ENCODE peak calls at places on chromosomes 12 and 14, in four cellular contexts. R, W, A and N are unnamed samples. For H3K4me1 and H3K9me3, the result is how much of the 10 kb centered on the place peaks cover.

GRCh38 chr12:114443607-114444421 is 37.9 kb upstream of the TBX5 start:
- DNase-seq in R (no peak), W (no peak), A (no peak), N (no peak)

GRCh38 chr14:85223667-85224066 is 306.3 kb upstream of the FLRT2 start:
- DNase-seq in R (no peak), W (no peak), A (no peak), N (no peak)

GRCh38 chr14:24426912-24427536 is 2.4 kb downstream of the CBLN3 start:
- DNase-seq in R (peak), W (no peak), A (no peak), N (no peak)

GRCh38 chr14:104750658-104751057 is 2.3 kb upstream of the SIVA1 start:
- DNase-seq in R (peak), W (no peak), A (no peak), N (no peak)

GRCh38 chr12:98973395-98973794 is 328.3 kb downstream of the APAF1 start:
- DNase-seq in R (no peak), W (peak), A (no peak), N (no peak)

GRCh38 chr14:98984719-98985041 is 287.3 kb downstream of the BCL11B start:
- DNase-seq in R (no peak), W (no peak), A (peak), N (peak)

GRCh38 chr12:50625029-50625875 is 120.5 kb downstream of the DIP2B start:
- DNase-seq in R (peak), W (no peak), A (no peak), N (no peak)

GRCh38 chr14:35438910-35439713 is 34.6 kb upstream of the NFKBIA start:
- DNase-seq in R (peak), W (no peak), A (no peak), N (no peak)

GRCh38 chr14:103628684-103629502 is at the start of gene KLC1:
- DNase-seq in R (peak), W (peak), A (peak), N (peak)

GRCh38 chr12:51056242-51056641 is 8.1 kb downstream of the LETMD1 start:
- DNase-seq in R (no peak), W (peak), A (no peak), N (no peak)

GRCh38 chr14:99884834-99885648 is 91.8 kb downstream of the EML1 start:
- DNase-seq in R (peak), W (peak), A (peak), N (peak)

GRCh38 chr12:95164656-95165055 is 52.6 kb downstream of the FGD6 start:
- DNase-seq in R (no peak), W (no peak), A (no peak), N (no peak)

GRCh38 chr12:100955139-100955538 is 160.6 kb downstream of the ANO4 start:
- DNase-seq in R (no peak), W (peak), A (no peak), N (no peak)

GRCh38 chr12:47767197-47767724 is 5.8 kb upstream of the SLC48A1 start:
- DNase-seq in R (peak), W (no peak), A (peak), N (peak)

GRCh38 chr12:3077572-3078081 is 448 bp downstream of the TSPAN9 start:
- DNase-seq in R (no peak), W (no peak), A (peak), N (peak)

GRCh38 chr14:29805415-29806123 is 122.1 kb downstream of the PRKD1 start:
- DNase-seq in R (no peak), W (peak), A (no peak), N (no peak)

GRCh38 chr12:41965996-41966395 is 178.7 kb downstream of the GXYLT1 start:
- DNase-seq in R (no peak), W (no peak), A (no peak), N (no peak)

GRCh38 chr14:76050797-76051392 is 65.3 kb downstream of the IFT43 start:
- DNase-seq in R (peak), W (peak), A (peak), N (peak)

GRCh38 chr14:78088941-78089340 is 81.2 kb upstream of the NRXN3 start:
- DNase-seq in R (no peak), W (no peak), A (no peak), N (no peak)

GRCh38 chr14:52254086-52254485 is 13.4 kb upstream of the PTGDR start:
- DNase-seq in R (no peak), W (no peak), A (no peak), N (no peak)

GRCh38 chr14:80213602-80214001 is 2.3 kb upstream of the DIO2 start:
- DNase-seq in R (peak), W (peak), A (no peak), N (no peak)

GRCh38 chr14:36647827-36648753 is 13.6 kb upstream of the PAX9 start:
- DNase-seq in R (no peak), W (peak), A (no peak), N (no peak)

GRCh38 chr12:119681139-119681538 is 13.2 kb downstream of the PRKAB1 start:
- DNase-seq in R (no peak), W (no peak), A (no peak), N (no peak)

GRCh38 chr12:6067152-6067916 is 57.1 kb downstream of the VWF start:
- DNase-seq in R (no peak), W (no peak), A (no peak), N (no peak)

GRCh38 chr12:2034633-2035420 is 18.0 kb upstream of the CACNA1C start:
- DNase-seq in R (peak), W (peak), A (peak), N (peak)

GRCh38 chr12:100669922-100670321 is 96.4 kb downstream of the GAS2L3 start:
- DNase-seq in R (no peak), W (no peak), A (no peak), N (no peak)

GRCh38 chr14:29741909-29742401 is 185.7 kb downstream of the PRKD1 start:
- DNase-seq in R (no peak), W (no peak), A (no peak), N (no peak)

GRCh38 chr14:67729072-67729561 is 27.4 kb downstream of the RDH12 start:
- DNase-seq in R (no peak), W (no peak), A (no peak), N (no peak)

GRCh38 chr14:76121089-76121748 is 30.5 kb upstream of the GPATCH2L start:
- DNase-seq in R (no peak), W (no peak), A (no peak), N (no peak)

GRCh38 chr14:73785336-73785833 is 66.2 kb upstream of the PTGR2 start:
- DNase-seq in R (peak), W (peak), A (no peak), N (no peak)

GRCh38 chr14:99758121-99758871 is 34.9 kb upstream of the EML1 start:
- DNase-seq in R (no peak), W (peak), A (no peak), N (no peak)

GRCh38 chr12:32126720-32127119 is 20.1 kb downstream of the BICD1 start:
- DNase-seq in R (no peak), W (peak), A (no peak), N (no peak)

GRCh38 chr12:76085159-76085868 is 829 bp upstream of the NAP1L1 start:
- DNase-seq in R (peak), W (peak), A (peak), N (peak)

GRCh38 chr12:50825372-50825838 is 17.3 kb upstream of the TMPRSS12 start:
- DNase-seq in R (peak), W (peak), A (peak), N (peak)

GRCh38 chr14:101961011-101961721 is 3.2 kb upstream of the DYNC1H1 start:
- DNase-seq in R (peak), W (peak), A (peak), N (peak)

GRCh38 chr14:92728781-92729364 is 19.6 kb downstream of the LGMN start:
- DNase-seq in R (no peak), W (peak), A (no peak), N (no peak)

DNA sequence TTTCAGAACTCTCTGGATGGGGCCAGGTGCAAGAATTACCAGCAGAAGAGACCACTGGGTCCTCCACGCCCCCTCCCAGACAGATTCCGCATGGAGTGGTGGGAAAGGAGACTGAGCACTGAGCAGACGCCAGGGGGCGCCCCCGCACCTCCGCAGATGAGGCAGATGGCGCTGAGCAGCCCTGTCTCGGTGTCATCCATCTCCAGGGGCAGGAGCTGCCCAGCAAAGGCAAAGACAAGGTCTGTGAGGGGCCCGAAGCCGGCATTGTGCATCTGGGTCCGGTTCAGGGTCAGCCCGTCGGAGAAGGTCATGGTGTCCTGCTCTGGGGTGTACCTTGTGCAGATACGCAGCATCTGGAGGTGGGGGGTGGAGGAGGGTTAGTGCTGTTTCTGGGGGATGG is 6.3 kb upstream of the ITGB7 start:
- DNase-seq in R (peak), W (no peak), A (peak), N (peak)
- H3K4me1 ChIP-seq in R (half or more), W (under half), A (half or more), N (half or more)

DNA sequence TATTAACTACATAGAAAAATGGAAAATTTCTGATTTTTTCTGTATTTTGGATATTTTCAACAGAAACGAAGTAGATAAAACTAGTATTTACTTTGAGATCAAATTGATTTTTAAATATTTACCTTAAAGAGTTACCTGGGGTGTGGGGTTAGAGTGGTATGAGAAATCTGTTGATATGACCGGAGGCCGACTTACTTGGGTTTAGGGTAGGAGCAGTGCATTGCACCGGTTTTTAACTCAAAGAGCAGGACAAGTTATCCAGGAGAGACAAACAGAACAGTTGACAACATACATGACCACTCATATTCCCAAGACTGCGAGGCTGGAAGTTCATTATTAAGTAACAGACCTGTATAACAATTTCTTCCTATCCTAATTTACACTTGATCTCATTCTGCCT is 31.4 kb downstream of the TPH2 start:
- DNase-seq in R (no peak), W (no peak), A (no peak), N (no peak)
- H3K9me3 ChIP-seq in R (under half), W (under half), A (under half), N (under half)

GRCh38 chr12:69149262-69149661 is 90.1 kb upstream of the CPSF6 start:
- DNase-seq in R (no peak), W (no peak), A (no peak), N (no peak)

GRCh38 chr12:69150796-69151127 is 88.6 kb upstream of the CPSF6 start:
- DNase-seq in R (no peak), W (no peak), A (no peak), N (no peak)

GRCh38 chr12:69154585-69155363 is 84.6 kb upstream of the CPSF6 start:
- DNase-seq in R (peak), W (peak), A (peak), N (peak)

GRCh38 chr12:69151254-69151751 is 88.1 kb upstream of the CPSF6 start:
- DNase-seq in R (no peak), W (no peak), A (no peak), N (no peak)

GRCh38 chr12:69150083-69150795 is 89.1 kb upstream of the CPSF6 start:
- DNase-seq in R (no peak), W (no peak), A (no peak), N (no peak)
- H3K4me1 ChIP-seq in R (under half), W (under half), A (under half), N (under half)

DNA sequence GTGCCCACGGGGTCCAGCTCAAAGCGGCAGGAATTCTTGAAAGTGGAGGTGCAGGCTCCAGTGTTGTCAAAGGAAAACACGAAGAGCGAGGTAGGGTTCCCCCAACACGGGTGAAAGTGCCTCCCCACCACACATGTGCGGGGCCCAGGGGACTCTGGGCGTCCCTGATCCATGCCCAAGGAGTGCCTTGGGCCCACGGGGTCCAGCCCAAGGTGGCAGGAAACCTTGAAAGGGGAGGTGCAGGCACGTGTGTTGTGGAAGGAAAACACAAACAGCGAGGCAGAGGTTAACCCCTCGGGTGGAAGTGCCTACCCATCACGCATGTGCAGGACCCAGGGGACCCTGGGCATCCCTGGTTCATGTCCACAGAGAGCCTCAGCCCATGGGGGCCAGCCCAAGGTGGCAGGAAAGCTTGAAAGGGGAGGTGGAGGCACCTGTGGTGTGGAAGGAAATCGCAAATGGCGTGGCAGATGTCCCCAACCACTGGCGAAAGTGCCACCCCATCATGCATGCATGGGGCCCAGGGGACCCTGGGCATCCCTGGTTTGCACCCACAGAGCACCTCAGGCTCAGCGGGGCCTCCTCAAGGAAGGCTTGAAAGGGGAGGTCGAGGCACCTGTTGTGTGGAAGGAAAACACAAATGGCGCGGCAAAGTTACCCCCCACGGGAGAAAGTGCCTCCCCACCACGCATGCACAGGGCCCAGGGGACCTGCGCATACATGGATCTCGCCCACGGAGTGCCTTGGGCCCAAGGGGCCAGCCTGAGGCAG is 584.6 kb downstream of the ALG10 start:
- DNase-seq in R (no peak), W (no peak), A (no peak), N (no peak)
- H3K9me3 ChIP-seq in R (under half), W (under half), A (under half), N (under half)

DNA sequence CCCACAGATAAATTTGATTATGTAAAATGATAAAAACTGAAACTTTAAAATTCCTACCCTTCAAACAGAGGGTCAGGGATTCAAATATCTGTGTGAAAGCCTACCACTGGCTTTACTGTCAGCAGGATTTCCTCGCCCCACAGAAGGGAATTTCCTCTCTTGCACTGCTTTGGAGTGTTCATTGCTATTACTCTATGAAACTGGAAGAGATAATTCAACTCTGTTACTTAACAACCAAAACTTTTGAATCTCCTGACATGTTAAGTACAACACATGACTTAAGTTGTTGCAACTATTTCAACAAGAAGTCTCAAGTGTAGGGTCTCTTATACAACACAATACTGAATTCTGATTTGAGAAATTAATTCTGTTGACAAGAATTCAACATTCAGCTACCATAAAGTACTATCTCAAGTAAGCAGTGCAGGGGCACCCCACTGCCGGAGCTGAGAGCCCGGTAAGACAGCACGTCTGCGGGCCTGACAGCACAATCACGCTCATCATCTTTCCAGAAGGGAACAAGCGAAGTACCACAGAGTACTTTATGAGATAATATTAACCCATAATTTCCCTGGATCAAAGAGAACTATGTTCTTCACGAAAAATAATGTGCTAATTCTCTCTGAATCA is 22.9 kb downstream of the DICER1 start:
- DNase-seq in R (no peak), W (peak), A (no peak), N (no peak)
- H3K4me1 ChIP-seq in R (under half), W (under half), A (under half), N (under half)

DNA sequence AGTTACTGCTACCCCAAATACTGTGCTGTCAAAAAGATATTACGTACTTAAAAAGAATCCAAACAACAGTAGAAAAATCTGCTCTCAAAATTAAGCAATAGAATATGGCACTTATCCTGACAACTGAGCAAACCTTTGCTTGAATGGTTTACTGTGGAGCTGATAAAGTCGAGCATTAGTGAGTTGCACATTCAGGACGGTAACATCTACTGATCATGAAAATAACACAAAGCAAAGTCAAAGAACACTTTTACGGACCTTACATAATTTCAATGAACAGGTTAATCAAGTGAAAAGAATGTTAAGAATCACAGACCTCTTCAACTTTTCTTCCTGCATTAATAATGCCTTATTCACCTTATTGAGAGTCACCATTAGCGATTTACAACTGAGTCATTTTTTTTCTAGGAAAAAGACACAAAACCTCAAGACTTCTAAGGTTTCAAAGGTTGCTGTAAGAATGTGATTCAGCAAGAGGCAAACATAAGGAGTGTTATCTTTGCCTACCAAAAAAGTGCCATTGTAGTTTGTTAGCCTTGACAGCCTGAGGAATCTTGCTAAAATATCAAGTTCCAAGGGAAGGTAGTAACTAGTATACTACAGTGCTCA is 334.1 kb upstream of the RPL10L start:
- DNase-seq in R (no peak), W (peak), A (no peak), N (no peak)
- H3K9me3 ChIP-seq in R (under half), W (under half), A (under half), N (under half)

GRCh38 chr12:57190037-57190436 is 26.6 kb upstream of the NXPH4 start:
- DNase-seq in R (no peak), W (no peak), A (no peak), N (peak)
- H3K4me1 ChIP-seq in R (under half), W (under half), A (under half), N (under half)

GRCh38 chr12:133081408-133081806 is 684 bp downstream of the ZNF140 start:
- DNase-seq in R (peak), W (no peak), A (no peak), N (no peak)
- H3K9me3 ChIP-seq in R (half or more), W (under half), A (half or more), N (under half)

GRCh38 chr14:93974833-93975232 is 1.5 kb downstream of the ASB2 start:
- DNase-seq in R (no peak), W (no peak), A (no peak), N (no peak)
- H3K4me1 ChIP-seq in R (half or more), W (under half), A (half or more), N (half or more)